ENCODE peak calls at places on chromosomes 3 and 15, in six cellular contexts. J is heart left ventricle, P is astrocyte of the spinal cord, M is epithelial cell of esophagus, D is fibroblast of pulmonary artery, B is esophagus muscularis mucosa. H is an unnamed sample.

GRCh38 chr3:71690222-71690821 is 34.9 kb downstream of the EIF4E3 start:
- DNase-seq in J (no peak), P (peak), M (peak), D (peak), B (no peak), H (no peak)

GRCh38 chr3:128735884-128736283 is 9.9 kb downstream of the RAB7A start:
- DNase-seq in J (no peak), P (no peak), M (no peak), D (no peak), B (no peak), H (no peak)

GRCh38 chr3:178895178-178895789 is 176.3 kb downstream of the ZMAT3 start:
- DNase-seq in J (no peak), P (no peak), M (no peak), D (no peak), B (no peak), H (no peak)

GRCh38 chr3:40237892-40238571 is 71.5 kb upstream of the EIF1B start:
- DNase-seq in J (peak), P (no peak), M (peak), D (peak), B (no peak), H (no peak)

GRCh38 chr15:91853968-91854943 is 748 bp downstream of the SLCO3A1 start:
- DNase-seq in J (peak), P (peak), M (peak), D (peak), B (peak), H (no peak)

GRCh38 chr15:92806763-92807162 is 93.4 kb upstream of the CHD2 start:
- DNase-seq in J (no peak), P (no peak), M (no peak), D (no peak), B (no peak), H (no peak)

GRCh38 chr15:79430901-79431635 is 1.1 kb upstream of the MINAR1 start:
- DNase-seq in J (no peak), P (no peak), M (no peak), D (no peak), B (peak), H (no peak)

GRCh38 chr15:70504305-70504951 is 258.9 kb downstream of the UACA start:
- DNase-seq in J (peak), P (peak), M (peak), D (peak), B (no peak), H (no peak)

GRCh38 chr3:53570709-53571108 is 76.3 kb downstream of the CACNA1D start:
- DNase-seq in J (no peak), P (no peak), M (peak), D (no peak), B (no peak), H (no peak)

GRCh38 chr15:50148362-50148963 is 29.4 kb upstream of the ATP8B4 start:
- DNase-seq in J (no peak), P (peak), M (peak), D (peak), B (no peak), H (peak)

GRCh38 chr3:56302417-56302816 is 165.8 kb downstream of the ERC2 start:
- DNase-seq in J (no peak), P (no peak), M (no peak), D (no peak), B (no peak), H (no peak)

GRCh38 chr3:183217548-183218321 is 35.3 kb upstream of the B3GNT5 start:
- DNase-seq in J (no peak), P (no peak), M (no peak), D (no peak), B (no peak), H (no peak)

GRCh38 chr15:50939911-50940310 is 31.4 kb downstream of the AP4E1 start:
- DNase-seq in J (no peak), P (peak), M (peak), D (peak), B (no peak), H (no peak)

GRCh38 chr15:74168673-74169274 is 4.7 kb upstream of the ISLR start:
- DNase-seq in J (no peak), P (no peak), M (no peak), D (no peak), B (peak), H (no peak)

GRCh38 chr3:124053871-124054270 is 61.9 kb upstream of the ROPN1 start:
- DNase-seq in J (no peak), P (no peak), M (no peak), D (no peak), B (no peak), H (no peak)

GRCh38 chr3:50605901-50606326 is 5.7 kb downstream of the CISH start:
- DNase-seq in J (no peak), P (no peak), M (peak), D (no peak), B (no peak), H (no peak)

GRCh38 chr15:70419046-70419445 is 321.3 kb upstream of the TLE3 start:
- DNase-seq in J (no peak), P (no peak), M (no peak), D (no peak), B (no peak), H (no peak)

GRCh38 chr3:194707176-194707575 is 21.5 kb downstream of the FAM43A start:
- DNase-seq in J (no peak), P (peak), M (no peak), D (no peak), B (no peak), H (no peak)

GRCh38 chr15:77589839-77590238 is 42.9 kb downstream of the LINGO1 start:
- DNase-seq in J (peak), P (no peak), M (no peak), D (no peak), B (no peak), H (no peak)

GRCh38 chr3:30266536-30266935 is 339.9 kb upstream of the TGFBR2 start:
- DNase-seq in J (no peak), P (peak), M (no peak), D (no peak), B (no peak), H (no peak)

GRCh38 chr3:117688583-117688982 is 979.0 kb downstream of the TUSC7 start:
- DNase-seq in J (no peak), P (no peak), M (no peak), D (no peak), B (peak), H (no peak)

GRCh38 chr15:37586976-37587375 is 347.5 kb upstream of the TMCO5A start:
- DNase-seq in J (no peak), P (no peak), M (no peak), D (peak), B (no peak), H (no peak)

GRCh38 chr15:85750319-85750806 is 44.4 kb downstream of the KLHL25 start:
- DNase-seq in J (peak), P (peak), M (no peak), D (peak), B (no peak), H (no peak)

GRCh38 chr3:9194509-9195184 is 54.8 kb downstream of the SRGAP3 start:
- DNase-seq in J (no peak), P (no peak), M (peak), D (no peak), B (no peak), H (no peak)

GRCh38 chr15:53513431-53513830 is 246.0 kb downstream of the WDR72 start:
- DNase-seq in J (no peak), P (no peak), M (no peak), D (no peak), B (no peak), H (no peak)

GRCh38 chr15:81911572-81911971 is 134.2 kb downstream of the MEX3B start:
- DNase-seq in J (no peak), P (no peak), M (no peak), D (no peak), B (no peak), H (no peak)

GRCh38 chr3:12973827-12974226 is 99.4 kb downstream of the IQSEC1 start:
- DNase-seq in J (no peak), P (no peak), M (no peak), D (no peak), B (no peak), H (no peak)

GRCh38 chr3:24387000-24387399 is 107.7 kb downstream of the THRB start:
- DNase-seq in J (no peak), P (no peak), M (peak), D (no peak), B (no peak), H (no peak)

GRCh38 chr3:31848163-31848848 is 132.8 kb downstream of the OSBPL10 start:
- DNase-seq in J (no peak), P (no peak), M (no peak), D (no peak), B (no peak), H (no peak)

GRCh38 chr15:91849749-91850161 is 3.8 kb upstream of the SLCO3A1 start:
- DNase-seq in J (no peak), P (peak), M (peak), D (peak), B (no peak), H (no peak)

GRCh38 chr15:60585743-60586708 is 107.1 kb upstream of the ICE2 start:
- DNase-seq in J (peak), P (peak), M (peak), D (peak), B (no peak), H (peak)

GRCh38 chr15:95227235-95227634 is 995.9 kb downstream of the MCTP2 start:
- DNase-seq in J (no peak), P (no peak), M (peak), D (no peak), B (no peak), H (no peak)

GRCh38 chr15:44490628-44491027 is 46.3 kb upstream of the EIF3J start:
- DNase-seq in J (no peak), P (peak), M (peak), D (no peak), B (no peak), H (peak)

GRCh38 chr15:26667222-26667988 is 105.5 kb downstream of the GABRB3 start:
- DNase-seq in J (no peak), P (no peak), M (peak), D (no peak), B (no peak), H (no peak)

GRCh38 chr3:139421034-139421433 is 31.6 kb upstream of the COPB2 start:
- DNase-seq in J (no peak), P (no peak), M (no peak), D (no peak), B (no peak), H (no peak)

GRCh38 chr3:174440350-174440716 is 418.8 kb upstream of the NAALADL2 start:
- DNase-seq in J (peak), P (peak), M (peak), D (peak), B (no peak), H (no peak)

GRCh38 chr3:69776926-69777581 is 37.8 kb downstream of the MITF start:
- DNase-seq in J (no peak), P (no peak), M (no peak), D (no peak), B (no peak), H (no peak)

GRCh38 chr3:132034486-132035464 is at the start of gene CPNE4:
- DNase-seq in J (peak), P (peak), M (peak), D (peak), B (no peak), H (peak)
- H3K4me3 ChIP-seq in J (no peak), P (peak), M (peak), D (peak), B (peak), H (peak)

GRCh38 chr15:89777073-89777820 is 1.1 kb downstream of the MESP2 start:
- DNase-seq in J (no peak), P (no peak), M (no peak), D (no peak), B (no peak), H (no peak)
- H3K4me3 ChIP-seq in J (peak), P (no peak), M (no peak), D (peak), B (peak), H (no peak)

GRCh38 chr3:18740631-18741583 is 315.8 kb upstream of the SATB1 start:
- DNase-seq in J (no peak), P (no peak), M (no peak), D (no peak), B (no peak), H (no peak)
- H3K4me3 ChIP-seq in J (no peak), P (no peak), M (no peak), D (no peak), B (no peak), H (no peak)

GRCh38 chr15:57376695-57377477 is 581 bp downstream of the CGNL1 start:
- DNase-seq in J (peak), P (no peak), M (peak), D (peak), B (no peak), H (no peak)

GRCh38 chr15:57373251-57373881 is 2.9 kb upstream of the CGNL1 start:
- DNase-seq in J (no peak), P (no peak), M (no peak), D (no peak), B (no peak), H (no peak)

GRCh38 chr15:57377478-57377847 is 1.2 kb downstream of the CGNL1 start:
- DNase-seq in J (no peak), P (no peak), M (peak), D (no peak), B (no peak), H (no peak)

GRCh38 chr15:57373882-57374276 is 2.4 kb upstream of the CGNL1 start:
- DNase-seq in J (no peak), P (no peak), M (no peak), D (no peak), B (no peak), H (no peak)

DNA sequence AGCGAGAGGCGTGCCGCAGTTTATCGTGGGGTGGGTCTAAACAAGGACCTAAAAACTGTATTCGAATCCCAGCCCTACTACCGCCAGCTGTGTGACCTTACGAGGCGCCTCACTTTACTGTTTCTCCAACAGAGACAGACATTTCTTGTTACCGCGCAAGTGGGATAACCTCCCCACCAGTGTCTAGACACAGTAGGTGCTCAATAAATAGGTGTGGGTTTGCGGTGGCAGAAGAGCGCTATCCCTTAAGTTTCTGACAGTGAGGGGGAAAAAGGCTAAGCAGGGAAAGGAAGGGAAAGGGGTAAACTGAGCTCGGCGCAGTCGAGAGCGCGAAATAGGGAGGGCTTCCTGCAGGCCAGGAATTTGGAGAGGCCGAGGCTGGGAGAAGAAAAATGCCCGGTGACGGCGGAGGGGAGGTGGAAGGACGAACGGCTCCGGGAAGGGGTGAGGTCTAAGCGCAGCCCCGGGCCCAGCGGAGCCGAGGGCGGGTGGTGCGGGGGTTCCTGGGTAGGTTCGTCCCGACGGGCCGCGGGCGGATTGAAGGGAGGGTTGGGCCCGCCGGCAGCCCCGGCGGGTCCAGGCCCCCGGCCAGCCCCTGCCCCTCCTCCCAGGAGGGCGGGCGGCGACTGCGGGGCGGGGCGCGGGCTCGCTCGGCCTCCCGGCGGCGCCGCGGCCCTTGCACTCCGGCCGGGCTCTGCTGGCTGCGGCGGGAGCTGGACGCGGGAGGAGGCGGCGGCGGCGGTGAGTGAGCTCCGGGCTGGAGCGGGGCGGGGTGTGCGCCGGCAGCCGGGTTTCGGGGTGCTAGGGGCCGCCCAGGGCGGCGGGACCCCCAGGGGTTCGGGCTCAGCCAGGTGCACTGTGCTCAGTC is at the start of gene CGNL1:
- DNase-seq in J (peak), P (no peak), M (peak), D (peak), B (no peak), H (no peak)
- H3K4me3 ChIP-seq in J (peak), P (peak), M (peak), D (peak), B (peak), H (peak)

DNA sequence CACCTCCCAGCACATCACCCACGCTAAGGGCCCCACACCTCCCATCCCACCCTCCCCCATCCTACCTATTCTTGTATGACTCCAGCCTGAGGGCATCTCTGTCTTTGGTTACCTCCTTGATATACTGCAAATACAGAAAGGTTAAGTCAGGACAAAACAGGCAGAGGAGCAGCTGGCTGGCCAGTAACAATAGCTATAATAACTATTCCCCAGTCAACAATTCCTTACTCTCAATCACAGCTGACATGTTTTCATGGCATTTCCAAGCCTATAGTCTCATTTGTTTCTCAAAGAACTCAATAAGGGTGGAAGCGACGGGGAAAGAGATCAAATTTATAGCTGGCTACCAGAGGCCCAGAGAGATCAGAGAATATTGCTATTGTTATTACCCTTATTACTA is 92.9 kb upstream of the C2CD4B start:
- DNase-seq in J (no peak), P (no peak), M (no peak), D (no peak), B (no peak), H (no peak)
- H3K4me3 ChIP-seq in J (no peak), P (no peak), M (no peak), D (no peak), B (no peak), H (no peak)

H was measured in AG04450.